ENCODE peak calls at places on chromosome 1, in six cellular contexts. S, P, N, T, Z and U are unnamed samples.

GRCh38 chr1:192579319-192579738 is 3.8 kb downstream of the RGS1 start:
- DNase-seq in S (no peak), P (no peak), N (peak; percentile 53), T (no peak), Z (peak; percentile 9), U (no peak)

GRCh38 chr1:157287462-157287861 is 149.3 kb upstream of the ETV3 start:
- DNase-seq in S (no peak), P (no peak), N (no peak), T (no peak), Z (no peak), U (no peak)

GRCh38 chr1:63607322-63607721 is 14.1 kb downstream of the PGM1 start:
- DNase-seq in S (no peak), P (no peak), N (no peak), T (no peak), Z (no peak), U (no peak)

GRCh38 chr1:9075023-9075422 is 5.6 kb upstream of the SLC2A5 start:
- DNase-seq in S (no peak), P (no peak), N (no peak), T (no peak), Z (no peak), U (no peak)

GRCh38 chr1:86705633-86705985 is 1.2 kb downstream of the SH3GLB1 start:
- DNase-seq in S (no peak), P (no peak), N (peak; percentile 29), T (no peak), Z (peak; percentile 5), U (no peak)

GRCh38 chr1:8908388-8909151 is 30.1 kb upstream of the ENO1 start:
- DNase-seq in S (no peak), P (no peak), N (no peak), T (no peak), Z (no peak), U (no peak)

GRCh38 chr1:115828101-115829022 is 12.6 kb downstream of the NHLH2 start:
- DNase-seq in S (peak; percentile 68), P (peak; percentile 71), N (peak; percentile 23), T (peak; percentile 31), Z (no peak), U (no peak)

GRCh38 chr1:207362962-207363858 is 41.7 kb downstream of the CD55 start:
- DNase-seq in S (no peak), P (no peak), N (peak; percentile 51), T (no peak), Z (peak; percentile 15), U (peak; percentile 64)

GRCh38 chr1:88595355-88595754 is 88.7 kb upstream of the PKN2 start:
- DNase-seq in S (no peak), P (no peak), N (peak; percentile 72), T (no peak), Z (peak; percentile 62), U (no peak)

GRCh38 chr1:101102757-101103156 is 77.2 kb upstream of the DPH5 start:
- DNase-seq in S (no peak), P (no peak), N (no peak), T (no peak), Z (no peak), U (no peak)

GRCh38 chr1:14778882-14779594 is 180.6 kb downstream of the KAZN start:
- DNase-seq in S (no peak), P (peak; percentile 69), N (peak; percentile 31), T (peak; percentile 35), Z (no peak), U (no peak)

GRCh38 chr1:44036409-44037111 is 5.3 kb upstream of the SLC6A9 start:
- DNase-seq in S (peak; percentile 85), P (no peak), N (peak; percentile 67), T (peak; percentile 67), Z (peak; percentile 62), U (peak; percentile 45)

GRCh38 chr1:84078108-84078823 is 65.8 kb upstream of the PRKACB start:
- DNase-seq in S (peak; percentile 81), P (no peak), N (peak; percentile 43), T (peak; percentile 15), Z (peak; percentile 42), U (no peak)

GRCh38 chr1:15056515-15057285 is 96.8 kb upstream of the TMEM51 start:
- DNase-seq in S (no peak), P (no peak), N (peak; percentile 53), T (no peak), Z (peak; percentile 37), U (no peak)

GRCh38 chr1:235742914-235743599 is 93.5 kb upstream of the GNG4 start:
- DNase-seq in S (no peak), P (no peak), N (no peak), T (no peak), Z (no peak), U (no peak)

GRCh38 chr1:233025156-233025555 is 74.7 kb downstream of the NTPCR start:
- DNase-seq in S (peak; percentile 66), P (no peak), N (no peak), T (no peak), Z (no peak), U (no peak)

GRCh38 chr1:162554258-162554657 is 7.3 kb upstream of the UAP1 start:
- DNase-seq in S (no peak), P (no peak), N (peak; percentile 67), T (no peak), Z (peak; percentile 18), U (no peak)

GRCh38 chr1:26288311-26288941 is 8.5 kb downstream of the SH3BGRL3 start:
- DNase-seq in S (no peak), P (no peak), N (no peak), T (no peak), Z (no peak), U (peak; percentile 73)

GRCh38 chr1:22154626-22155025 is 11.7 kb upstream of the WNT4 start:
- DNase-seq in S (no peak), P (no peak), N (no peak), T (no peak), Z (no peak), U (no peak)

GRCh38 chr1:180842052-180842451 is 70.6 kb upstream of the KIAA1614 start:
- DNase-seq in S (no peak), P (no peak), N (peak; percentile 74), T (no peak), Z (no peak), U (no peak)

GRCh38 chr1:226641671-226642231 is 93.2 kb downstream of the STUM start:
- DNase-seq in S (peak; percentile 65), P (no peak), N (no peak), T (no peak), Z (no peak), U (no peak)

GRCh38 chr1:220281159-220281574 is 8.9 kb upstream of the RAB3GAP2 start:
- DNase-seq in S (no peak), P (no peak), N (peak; percentile 62), T (no peak), Z (peak; percentile 32), U (no peak)

GRCh38 chr1:70293186-70293843 is 61.2 kb downstream of the ANKRD13C start:
- DNase-seq in S (no peak), P (no peak), N (no peak), T (no peak), Z (no peak), U (no peak)

GRCh38 chr1:202791102-202791747 is 17.0 kb downstream of the KDM5B start:
- DNase-seq in S (no peak), P (no peak), N (no peak), T (no peak), Z (no peak), U (no peak)

GRCh38 chr1:32350785-32351076 is 11.6 kb downstream of the FAM229A start:
- DNase-seq in S (peak; percentile 43), P (no peak), N (no peak), T (no peak), Z (no peak), U (no peak)

DNA sequence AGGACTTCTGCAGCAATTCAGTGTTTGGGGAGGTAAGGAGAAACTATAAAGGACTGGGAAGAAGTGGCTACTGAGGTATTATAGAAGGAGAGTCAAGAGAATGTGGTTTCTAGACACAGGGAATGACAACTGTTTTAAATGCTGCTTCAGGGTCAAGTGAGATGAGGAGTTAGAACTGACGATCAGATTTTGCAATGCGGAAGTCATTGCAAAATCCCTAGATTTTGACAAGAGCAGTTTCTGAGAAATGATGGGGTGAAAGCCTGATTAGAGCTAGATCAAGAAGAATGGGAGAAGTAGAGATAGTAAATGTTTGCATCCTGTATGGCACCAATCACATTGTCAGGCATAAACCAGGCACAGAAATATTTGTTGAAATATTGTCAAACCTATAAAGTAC is 4.7 kb upstream of the TSNAX start:
- DNase-seq in S (no peak), P (no peak), N (peak; percentile 8), T (no peak), Z (no peak), U (no peak)
- H3K4me3 ChIP-seq in S (no peak overlapping the region), P (no peak overlapping the region), N (no peak overlapping the region), T (no peak overlapping the region), Z (no peak overlapping the region), U (no peak overlapping the region)

GRCh38 chr1:151342562-151342961 is 4.5 kb downstream of the RFX5 start:
- DNase-seq in S (no peak), P (peak; percentile 76), N (no peak), T (no peak), Z (no peak), U (no peak)
- H3K9me3 ChIP-seq in S (no peaks in the 10 kb centered on the region), P (no peaks in the 10 kb centered on the region), N (no peaks in the 10 kb centered on the region), T (no peaks in the 10 kb centered on the region), Z (no peaks in the 10 kb centered on the region), U (no peaks in the 10 kb centered on the region)

GRCh38 chr1:161402446-161402845 is 34.8 kb upstream of the CFAP126 start:
- DNase-seq in S (no peak), P (no peak), N (no peak), T (no peak), Z (no peak), U (no peak)

GRCh38 chr1:161398900-161399256 is 31.2 kb upstream of the CFAP126 start:
- DNase-seq in S (no peak), P (no peak), N (no peak), T (no peak), Z (no peak), U (no peak)

GRCh38 chr1:161404051-161404597 is 36.4 kb upstream of the CFAP126 start:
- DNase-seq in S (no peak), P (no peak), N (no peak), T (no peak), Z (no peak), U (no peak)

DNA sequence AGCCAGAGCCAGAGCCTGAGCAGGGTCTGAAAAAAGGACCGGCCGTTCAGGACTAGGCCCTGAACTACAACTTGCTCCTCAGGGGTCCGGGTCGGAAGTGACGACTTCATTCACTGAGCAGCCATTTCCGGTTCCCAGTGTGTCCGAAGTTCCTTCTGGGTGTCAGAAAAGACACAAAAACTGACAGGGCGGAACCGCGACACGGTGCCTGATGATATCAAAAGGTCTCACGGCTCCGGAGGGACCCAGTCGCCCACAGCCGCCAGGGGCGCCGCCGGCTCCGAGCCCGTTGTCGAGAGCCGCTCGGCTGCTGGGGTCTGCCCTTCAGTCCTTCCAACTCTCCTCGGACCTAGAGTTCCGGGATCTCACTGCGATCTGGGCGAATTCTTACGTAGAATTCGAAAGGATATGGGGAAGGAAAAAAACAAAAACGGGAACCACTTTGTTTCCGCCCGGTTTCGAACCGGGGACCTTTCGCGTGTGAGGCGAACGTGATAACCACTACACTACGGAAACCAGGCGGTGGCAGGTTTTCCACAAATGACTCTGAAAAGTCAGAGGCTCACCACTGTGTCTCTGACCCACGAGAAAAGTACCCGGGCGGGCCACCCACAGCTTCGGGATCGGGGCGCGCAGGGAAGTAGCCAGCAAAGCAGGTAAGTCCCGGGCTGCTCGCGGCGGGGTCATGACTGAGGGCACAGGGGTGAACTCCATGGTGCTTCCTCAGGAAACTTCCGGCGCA is 31.8 kb upstream of the CFAP126 start:
- DNase-seq in S (peak; percentile 96), P (peak; percentile 93), N (peak; percentile 94), T (peak; percentile 89), Z (peak; percentile 87), U (peak; percentile 85)
- H3K27ac ChIP-seq in S (peak overlapping the region; percentile 100), P (peak overlapping the region; percentile 100), N (peak overlapping the region; percentile 99), T (peak overlapping the region; percentile 100), Z (peak overlapping the region; percentile 89), U (peak overlapping the region; percentile 97)

GRCh38 chr1:213982515-213982813 is 5.3 kb upstream of the PROX1 start:
- DNase-seq in S (no peak), P (no peak), N (no peak), T (no peak), Z (no peak), U (no peak)
- H3K4me3 ChIP-seq in S (peak overlapping the region; percentile 18), P (peak overlapping the region; percentile 5), N (no peak overlapping the region), T (peak overlapping the region; percentile 26), Z (no peak overlapping the region), U (no peak overlapping the region)